ENCODE peak calls at places on chromosomes 2 and 18, in ten cellular contexts. A is IMR-90, R is Peyer's patch, Z is uterus, T is A549, M is esophagus muscularis mucosa, H is adrenal gland, Y is transverse colon, S is spleen, G is body of pancreas. D is an unnamed sample.

GRCh38 chr18:48928787-48929186 is 22.0 kb downstream of the SMAD7 start:
- DNase-seq in A (peak), R (peak), Z (no peak), T (no peak), M (no peak), H (peak), Y (peak), S (peak), G (peak), D (no peak)

GRCh38 chr2:239203443-239204142 is 197.2 kb downstream of the HDAC4 start:
- DNase-seq in A (no peak), R (peak), Z (no peak), T (no peak), M (no peak), H (no peak), Y (no peak), S (no peak), G (peak), D (no peak)

GRCh38 chr18:35042389-35043066 is 1.3 kb downstream of the MAPRE2 start:
- DNase-seq in A (no peak), R (no peak), Z (no peak), T (no peak), M (no peak), H (no peak), Y (no peak), S (no peak), G (no peak), D (no peak)

GRCh38 chr2:65662654-65663432 is 230.4 kb upstream of the SPRED2 start:
- DNase-seq in A (peak), R (no peak), Z (peak), T (no peak), M (no peak), H (no peak), Y (peak), S (no peak), G (no peak), D (no peak)

GRCh38 chr2:108918156-108918845 is 70.7 kb downstream of the EDAR start:
- DNase-seq in A (no peak), R (peak), Z (no peak), T (no peak), M (no peak), H (no peak), Y (no peak), S (peak), G (no peak), D (no peak)

GRCh38 chr2:3959372-3959771 is 256.0 kb downstream of the DCDC2C start:
- DNase-seq in A (peak), R (no peak), Z (no peak), T (peak), M (no peak), H (no peak), Y (no peak), S (no peak), G (no peak), D (no peak)

GRCh38 chr2:150388289-150388625 is 99.2 kb downstream of the RND3 start:
- DNase-seq in A (no peak), R (no peak), Z (no peak), T (no peak), M (no peak), H (no peak), Y (no peak), S (no peak), G (no peak), D (no peak)

GRCh38 chr18:7021994-7022840 is 95.4 kb downstream of the LAMA1 start:
- DNase-seq in A (peak), R (peak), Z (no peak), T (peak), M (no peak), H (peak), Y (peak), S (no peak), G (peak), D (no peak)

GRCh38 chr2:147482111-147482510 is 362.7 kb upstream of the ACVR2A start:
- DNase-seq in A (no peak), R (no peak), Z (no peak), T (no peak), M (no peak), H (no peak), Y (no peak), S (no peak), G (no peak), D (no peak)

GRCh38 chr2:8023241-8023640 is 658.6 kb upstream of the ID2 start:
- DNase-seq in A (no peak), R (no peak), Z (no peak), T (no peak), M (no peak), H (no peak), Y (no peak), S (no peak), G (no peak), D (no peak)

GRCh38 chr2:239930871-239931771 is 94.0 kb downstream of the NDUFA10 start:
- DNase-seq in A (no peak), R (peak), Z (no peak), T (no peak), M (no peak), H (no peak), Y (no peak), S (peak), G (no peak), D (no peak)

GRCh38 chr18:76487782-76488181 is 7.3 kb downstream of the ZNF516 start:
- DNase-seq in A (no peak), R (no peak), Z (no peak), T (no peak), M (no peak), H (no peak), Y (no peak), S (no peak), G (no peak), D (no peak)

GRCh38 chr18:78884502-78884901 is 95.1 kb upstream of the SALL3 start:
- DNase-seq in A (no peak), R (no peak), Z (no peak), T (no peak), M (peak), H (no peak), Y (no peak), S (no peak), G (no peak), D (no peak)
- TF ChIP-seq CTCF in A (no peak), R (no peak), Z (no peak), T (no peak), M (no peak), H (no peak), Y (no peak), S (no peak), G (no peak), D (no peak)

DNA sequence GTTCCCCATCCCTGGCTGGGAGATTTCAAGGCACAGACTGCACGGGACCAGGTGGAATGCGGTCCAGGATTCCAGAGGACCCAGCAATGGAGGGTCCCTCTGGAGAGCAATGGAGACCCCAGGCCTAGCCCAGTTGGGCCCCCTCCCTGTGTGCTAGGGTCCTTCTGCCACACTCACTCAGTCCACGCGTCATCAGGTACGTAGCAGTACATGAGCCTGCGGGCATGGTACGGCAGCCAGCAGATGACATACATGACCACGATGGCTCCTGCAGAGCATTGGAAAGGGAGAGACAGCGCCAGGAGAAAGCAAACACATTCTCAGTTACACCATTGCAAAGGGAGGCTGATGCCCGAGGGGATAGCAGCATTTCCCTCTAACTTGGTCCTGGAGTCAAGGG is 10.1 kb downstream of the NTSR2 start:
- DNase-seq in A (no peak), R (no peak), Z (no peak), T (no peak), M (no peak), H (no peak), Y (no peak), S (peak), G (no peak), D (no peak)
- TF ChIP-seq POLR2A in A (no peak), R (no peak), Z (no peak), T (no peak), M (no peak), H (no peak), Y (no peak), S (no peak), G (no peak), D (no peak)

GRCh38 chr18:61531891-61532290 is 198.7 kb downstream of the CDH20 start:
- DNase-seq in A (no peak), R (no peak), Z (no peak), T (no peak), M (no peak), H (no peak), Y (no peak), S (no peak), G (peak), D (no peak)

GRCh38 chr18:61528961-61529360 is 195.7 kb downstream of the CDH20 start:
- DNase-seq in A (no peak), R (no peak), Z (no peak), T (no peak), M (no peak), H (no peak), Y (no peak), S (no peak), G (no peak), D (no peak)

GRCh38 chr18:61531182-61531581 is 198.0 kb downstream of the CDH20 start:
- DNase-seq in A (no peak), R (no peak), Z (no peak), T (no peak), M (no peak), H (peak), Y (no peak), S (no peak), G (no peak), D (no peak)

GRCh38 chr18:61535401-61535800 is 202.2 kb downstream of the CDH20 start:
- DNase-seq in A (no peak), R (no peak), Z (no peak), T (no peak), M (no peak), H (no peak), Y (no peak), S (no peak), G (no peak), D (no peak)

DNA sequence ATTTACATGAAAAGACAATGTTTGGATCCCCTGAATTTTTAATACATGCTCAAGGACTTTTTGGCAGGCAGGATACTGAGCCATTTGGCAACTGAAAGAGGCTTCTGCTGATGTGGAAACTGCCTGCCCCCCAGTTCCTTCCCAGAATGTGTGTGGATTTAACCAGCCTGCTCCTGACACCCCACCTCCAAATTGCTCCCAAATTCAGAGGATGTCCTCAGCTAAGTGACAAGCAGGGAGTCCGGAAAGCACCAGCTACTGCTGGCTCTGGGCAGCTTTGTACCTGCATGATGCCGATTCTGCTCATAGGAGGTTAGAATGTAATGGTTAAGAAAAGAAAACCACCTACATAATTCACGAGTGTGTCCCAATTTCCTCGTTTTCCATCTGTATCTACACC is 197.5 kb downstream of the CDH20 start:
- DNase-seq in A (no peak), R (no peak), Z (no peak), T (no peak), M (no peak), H (no peak), Y (no peak), S (no peak), G (no peak), D (no peak)
- TF ChIP-seq CTCF in A (no peak), R (no peak), Z (no peak), T (no peak), M (no peak), H (no peak), Y (no peak), S (no peak), G (no peak), D (no peak)

DNA sequence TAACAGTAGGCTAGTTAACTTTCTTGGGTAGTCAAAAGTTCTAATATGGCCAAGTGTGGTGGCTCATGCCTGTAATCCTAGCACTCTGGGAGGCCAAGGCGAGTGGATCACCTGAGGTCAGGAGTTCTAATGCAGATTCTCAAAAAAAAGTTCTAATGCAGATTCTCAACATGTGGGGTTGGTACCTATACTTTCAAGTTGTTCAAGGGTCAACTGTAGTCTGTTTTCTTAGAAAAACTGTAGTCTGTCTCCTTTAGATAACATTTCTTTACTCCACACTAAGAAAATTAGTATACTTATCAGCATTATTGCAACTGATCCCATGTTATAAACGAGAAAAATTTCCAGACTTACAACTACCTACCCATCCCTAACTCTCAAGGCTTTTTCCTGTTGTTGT is 16.6 kb downstream of the INO80D start:
- DNase-seq in A (no peak), R (no peak), Z (no peak), T (no peak), M (no peak), H (no peak), Y (no peak), S (no peak), G (no peak), D (no peak)
- TF ChIP-seq POLR2A in A (no peak), R (no peak), Z (no peak), T (no peak), M (no peak), H (no peak), Y (no peak), S (no peak), G (no peak), D (no peak)

DNA sequence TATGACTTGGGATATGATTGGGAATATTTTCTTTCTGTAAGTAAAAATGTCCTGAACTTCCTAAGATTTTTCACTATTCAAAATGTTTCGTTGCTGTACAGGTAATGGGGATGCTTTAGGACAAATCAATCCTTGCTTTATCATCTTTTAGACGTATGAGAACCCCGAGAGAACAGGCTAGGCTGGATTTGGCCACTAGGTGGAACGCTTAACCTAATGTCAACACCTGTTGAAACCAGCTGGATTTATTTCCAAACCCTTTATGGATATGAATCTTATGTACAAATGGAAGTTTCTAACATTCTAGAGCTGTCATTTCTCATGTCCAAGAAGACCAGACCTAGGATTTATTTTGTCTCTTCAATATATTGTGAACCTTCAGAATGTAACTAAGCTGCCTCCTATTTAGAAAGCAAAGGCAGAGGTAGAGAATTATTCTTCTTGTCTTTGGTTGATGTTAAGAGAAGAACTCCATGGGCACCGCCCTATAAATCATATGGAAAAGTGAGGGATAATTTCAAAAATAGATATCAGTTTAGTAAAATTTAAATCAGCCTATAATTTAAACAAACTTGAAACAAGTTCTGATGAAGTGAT is 96.7 kb downstream of the PMAIP1 start:
- DNase-seq in A (peak), R (peak), Z (no peak), T (peak), M (no peak), H (peak), Y (peak), S (no peak), G (no peak), D (no peak)
- TF ChIP-seq CTCF in A (peak), R (peak), Z (no peak), T (peak), M (peak), H (peak), Y (peak), S (no peak), G (peak), D (no peak)

DNA sequence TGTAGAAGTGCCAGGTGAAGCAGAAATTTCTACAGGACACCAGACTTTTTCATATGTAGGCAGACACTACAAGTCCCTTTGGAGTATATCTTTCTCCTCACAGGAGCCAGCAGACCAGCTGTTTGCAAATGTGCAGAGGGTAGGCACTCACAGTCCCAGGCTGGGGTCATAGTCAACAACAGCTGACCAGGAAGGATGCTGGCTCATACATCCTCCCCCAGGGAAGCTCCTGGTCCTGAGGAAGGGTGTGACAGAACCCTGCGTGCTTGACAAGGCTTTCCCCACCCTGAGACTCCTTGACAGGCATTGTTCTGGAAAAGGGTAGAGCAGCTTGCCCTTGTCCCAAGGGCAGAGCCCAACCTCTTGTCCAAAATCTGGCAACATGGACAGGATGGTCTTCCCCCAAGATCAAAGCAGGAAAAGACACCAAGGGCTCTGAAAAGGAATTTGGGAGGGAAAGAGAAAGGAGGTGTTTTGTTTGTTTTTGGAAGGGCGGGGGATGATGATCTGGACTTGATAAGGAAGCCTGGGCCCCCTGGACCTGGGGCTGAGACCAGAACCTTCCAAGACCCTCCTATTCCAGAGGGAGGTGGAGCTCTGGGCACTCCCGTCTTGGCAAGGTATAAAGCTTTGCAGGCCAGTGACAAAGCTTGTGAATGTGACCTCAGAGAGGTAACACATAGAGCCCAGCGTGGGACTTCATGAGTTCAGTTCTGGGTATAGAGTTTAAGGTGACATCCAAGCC is 87.1 kb downstream of the GFPT1 start:
- DNase-seq in A (no peak), R (no peak), Z (no peak), T (no peak), M (no peak), H (no peak), Y (no peak), S (no peak), G (no peak), D (no peak)
- TF ChIP-seq POLR2A in A (no peak), R (no peak), Z (no peak), T (no peak), M (no peak), H (no peak), Y (no peak), S (no peak), G (no peak), D (no peak)

GRCh38 chr2:189982777-189983394 is 79.6 kb downstream of the MSTN start:
- DNase-seq in A (no peak), R (no peak), Z (no peak), T (peak), M (no peak), H (no peak), Y (no peak), S (no peak), G (no peak), D (no peak)
- TF ChIP-seq CTCF in A (peak), R (no peak), Z (no peak), T (peak), M (no peak), H (no peak), Y (peak), S (no peak), G (no peak), D (no peak)

DNA sequence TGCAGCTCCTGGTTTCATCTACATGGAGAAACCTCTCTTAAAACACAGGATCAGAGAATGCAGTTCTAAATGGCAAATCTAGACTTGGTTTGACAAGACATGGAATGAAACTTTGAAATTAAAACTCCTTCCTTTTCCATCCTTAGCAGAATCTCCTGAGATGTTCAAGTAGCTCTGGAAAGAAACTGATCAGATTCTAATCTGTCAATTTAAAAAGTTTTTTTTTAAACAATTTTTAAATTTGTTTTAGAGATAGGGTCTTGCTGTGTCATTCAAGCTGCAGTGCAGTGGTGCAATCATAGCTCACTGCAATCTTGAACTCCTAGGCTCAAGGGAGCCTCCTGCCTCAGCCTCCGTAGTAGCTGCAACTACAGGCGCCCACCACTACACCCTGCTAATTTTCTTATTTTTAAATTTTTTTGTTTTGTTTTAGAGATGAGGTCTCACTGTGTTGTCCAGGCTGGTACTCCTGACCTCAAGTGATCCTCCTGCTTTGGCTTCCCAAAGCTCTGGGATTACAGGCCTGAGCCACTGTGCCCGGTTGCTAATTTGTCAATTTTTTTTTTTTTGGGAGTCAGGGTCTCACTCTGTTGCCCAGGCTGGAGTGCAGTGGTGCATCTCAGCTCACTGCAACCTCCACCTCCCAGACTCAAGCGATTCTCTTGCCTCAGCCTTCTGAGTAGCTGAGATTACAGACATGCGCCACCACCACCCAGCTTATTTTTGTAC is 216.7 kb downstream of the TGIF1 start:
- DNase-seq in A (no peak), R (no peak), Z (no peak), T (no peak), M (no peak), H (no peak), Y (no peak), S (no peak), G (no peak), D (no peak)
- TF ChIP-seq POLR2A in A (no peak), R (no peak), Z (no peak), T (no peak), M (no peak), H (no peak), Y (no peak), S (no peak), G (no peak), D (no peak)

D was measured in vagina.